ENCODE peak calls at places on chromosome 1, in six cellular contexts. M is endothelial cell; I is heart right ventricle; G is astrocyte of the cerebellum; V is stimulated activated CD4-positive, alpha-beta T cell treated with anti-CD3 and anti-CD28 coated beads, Interleukin-2, amount 100 ng/mL, for 48 hours; B is adipocyte. Q is an unnamed sample.

GRCh38 chr1:112818990-112819689 is 104.0 kb upstream of the PPM1J start:
- DNase-seq in M (no peak), I (no peak), G (no peak), V (no peak), B (peak; percentile 32), Q (no peak)

GRCh38 chr1:92118826-92119225 is 38.7 kb downstream of the BTBD8 start:
- DNase-seq in M (no peak), I (no peak), G (no peak), V (no peak), B (no peak), Q (no peak)

GRCh38 chr1:152220166-152221163 is 3.5 kb downstream of the HRNR start:
- DNase-seq in M (no peak), I (no peak), G (no peak), V (no peak), B (no peak), Q (no peak)

GRCh38 chr1:46131727-46132528 is 501 bp downstream of the PIK3R3 start:
- DNase-seq in M (no peak), I (no peak), G (no peak), V (peak; percentile 13), B (peak; percentile 74), Q (no peak)

GRCh38 chr1:160209656-160210046 is 4.5 kb downstream of the PEA15 start:
- DNase-seq in M (no peak), I (peak; percentile 64), G (no peak), V (no peak), B (peak; percentile 42), Q (no peak)

GRCh38 chr1:201841265-201841912 is 12.4 kb downstream of the IPO9 start:
- DNase-seq in M (no peak), I (no peak), G (no peak), V (no peak), B (no peak), Q (no peak)

GRCh38 chr1:8985915-8986813 is 40.1 kb downstream of the SLC2A7 start:
- DNase-seq in M (no peak), I (peak; percentile 80), G (peak; percentile 94), V (no peak), B (peak; percentile 91), Q (peak; percentile 86)

GRCh38 chr1:223825767-223826461 is 19.8 kb downstream of the TP53BP2 start:
- DNase-seq in M (no peak), I (no peak), G (no peak), V (no peak), B (no peak), Q (no peak)

GRCh38 chr1:157499516-157499915 is 52.8 kb downstream of the FCRL5 start:
- DNase-seq in M (no peak), I (no peak), G (no peak), V (no peak), B (no peak), Q (no peak)

GRCh38 chr1:30525980-30526651 is 197.3 kb downstream of the MATN1 start:
- DNase-seq in M (no peak), I (peak; percentile 35), G (peak; percentile 56), V (no peak), B (peak; percentile 36), Q (no peak)

GRCh38 chr1:17198476-17199258 is 6.3 kb upstream of the PADI1 start:
- DNase-seq in M (no peak), I (no peak), G (no peak), V (no peak), B (no peak), Q (no peak)

GRCh38 chr1:212554401-212554800 is 54.2 kb upstream of the ATF3 start:
- DNase-seq in M (no peak), I (no peak), G (no peak), V (no peak), B (no peak), Q (no peak)

GRCh38 chr1:3915551-3916121 is 15.6 kb upstream of the C1orf174 start:
- DNase-seq in M (no peak), I (no peak), G (no peak), V (no peak), B (no peak), Q (no peak)

GRCh38 chr1:87024936-87025537 is 110.6 kb downstream of the HS2ST1 start:
- DNase-seq in M (peak; percentile 6), I (no peak), G (no peak), V (no peak), B (peak; percentile 59), Q (no peak)

GRCh38 chr1:11961230-11961629 is 19.0 kb upstream of the MFN2 start:
- DNase-seq in M (no peak), I (no peak), G (no peak), V (no peak), B (peak; percentile 80), Q (no peak)

GRCh38 chr1:93619507-93620168 is 62.0 kb downstream of the BCAR3 start:
- DNase-seq in M (no peak), I (no peak), G (no peak), V (no peak), B (no peak), Q (no peak)